ENCODE peak calls at places on chromosomes 13 and 19, in five cellular contexts. One of them, this sample, is unnamed.

GRCh38 chr19:4297901-4298771 is 4.1 kb downstream of the TMIGD2 start:
- DNase-seq in K562: no peak
- DNase-seq in HepG2: peak
- DNase-seq in H1: no peak
- DNase-seq in GM12878: no peak
- DNase-seq in this sample: no peak

GRCh38 chr19:6412111-6412999 is 12.3 kb downstream of the KHSRP start:
- DNase-seq in K562: peak
- DNase-seq in HepG2: peak
- DNase-seq in H1: peak
- DNase-seq in GM12878: no peak
- DNase-seq in this sample: peak

GRCh38 chr13:45769072-45769471 is 67.0 kb downstream of the CBY2 start:
- DNase-seq in K562: no peak
- DNase-seq in HepG2: no peak
- DNase-seq in H1: no peak
- DNase-seq in GM12878: no peak
- DNase-seq in this sample: no peak

GRCh38 chr19:35395762-35396199 is 24.9 kb downstream of the GPR42 start:
- DNase-seq in K562: no peak
- DNase-seq in HepG2: peak
- DNase-seq in H1: no peak
- DNase-seq in GM12878: no peak
- DNase-seq in this sample: no peak

GRCh38 chr19:12801466-12802266 is at the start of the genes PRDX2 and THSD8:
- DNase-seq in K562: peak
- DNase-seq in HepG2: peak
- DNase-seq in H1: peak
- DNase-seq in GM12878: no peak
- DNase-seq in this sample: no peak

GRCh38 chr19:28727133-28727834 is 485.7 kb downstream of the UQCRFS1 start:
- DNase-seq in K562: peak
- DNase-seq in HepG2: no peak
- DNase-seq in H1: peak
- DNase-seq in GM12878: no peak
- DNase-seq in this sample: no peak

GRCh38 chr13:107170270-107170931 is 602.5 kb upstream of the ARGLU1 start:
- DNase-seq in K562: no peak
- DNase-seq in HepG2: no peak
- DNase-seq in H1: no peak
- DNase-seq in GM12878: no peak
- DNase-seq in this sample: no peak

GRCh38 chr19:16801599-16801998 is 27.6 kb upstream of the SIN3B start:
- DNase-seq in K562: peak
- DNase-seq in HepG2: no peak
- DNase-seq in H1: no peak
- DNase-seq in GM12878: no peak
- DNase-seq in this sample: no peak

GRCh38 chr13:41981961-41982723 is 21.2 kb upstream of the VWA8 start:
- DNase-seq in K562: no peak
- DNase-seq in HepG2: no peak
- DNase-seq in H1: no peak
- DNase-seq in GM12878: no peak
- DNase-seq in this sample: no peak

GRCh38 chr19:1076046-1076386 is 9.0 kb downstream of the ARHGAP45 start:
- DNase-seq in K562: no peak
- DNase-seq in HepG2: no peak
- DNase-seq in H1: no peak
- DNase-seq in GM12878: no peak
- DNase-seq in this sample: no peak

GRCh38 chr13:22194106-22194810 is 523.4 kb downstream of the FGF9 start:
- DNase-seq in K562: no peak
- DNase-seq in HepG2: no peak
- DNase-seq in H1: no peak
- DNase-seq in GM12878: no peak
- DNase-seq in this sample: no peak

GRCh38 chr13:102530751-102531150 is 66.0 kb upstream of the TPP2 start:
- DNase-seq in K562: no peak
- DNase-seq in HepG2: no peak
- DNase-seq in H1: no peak
- DNase-seq in GM12878: no peak
- DNase-seq in this sample: no peak

GRCh38 chr13:50320297-50320862 is 305.1 kb downstream of the KCNRG start:
- DNase-seq in K562: no peak
- DNase-seq in HepG2: peak
- DNase-seq in H1: no peak
- DNase-seq in GM12878: no peak
- DNase-seq in this sample: no peak

GRCh38 chr19:18503971-18504885 is 17.6 kb downstream of the ELL start:
- DNase-seq in K562: no peak
- DNase-seq in HepG2: peak
- DNase-seq in H1: no peak
- DNase-seq in GM12878: no peak
- DNase-seq in this sample: no peak

GRCh38 chr13:36030670-36031331 is 100.4 kb downstream of the DCLK1 start:
- DNase-seq in K562: no peak
- DNase-seq in HepG2: no peak
- DNase-seq in H1: no peak
- DNase-seq in GM12878: no peak
- DNase-seq in this sample: no peak

GRCh38 chr13:36031490-36031889 is 99.7 kb downstream of the DCLK1 start:
- DNase-seq in K562: no peak
- DNase-seq in HepG2: no peak
- DNase-seq in H1: no peak
- DNase-seq in GM12878: no peak
- DNase-seq in this sample: no peak

GRCh38 chr13:36028359-36028758 is 102.8 kb downstream of the DCLK1 start:
- DNase-seq in K562: no peak
- DNase-seq in HepG2: no peak
- DNase-seq in H1: no peak
- DNase-seq in GM12878: no peak
- DNase-seq in this sample: no peak

GRCh38 chr13:36026556-36026955 is 104.6 kb downstream of the DCLK1 start:
- DNase-seq in K562: no peak
- DNase-seq in HepG2: no peak
- DNase-seq in H1: no peak
- DNase-seq in GM12878: no peak
- DNase-seq in this sample: no peak

GRCh38 chr13:36029171-36029570 is 102.0 kb downstream of the DCLK1 start:
- DNase-seq in K562: no peak
- DNase-seq in HepG2: no peak
- DNase-seq in H1: no peak
- DNase-seq in GM12878: no peak
- DNase-seq in this sample: no peak
- TF ChIP-seq KDM1A in K562: no peak
- TF ChIP-seq KDM1A in HepG2: no peak
- TF ChIP-seq KDM1A in H1: no peak
- TF ChIP-seq KDM1A in GM12878: no peak
- TF ChIP-seq KDM1A in this sample: no peak

GRCh38 chr19:3061214-3062161 is 807 bp downstream of the TLE5 start:
- DNase-seq in K562: peak
- DNase-seq in HepG2: no peak
- DNase-seq in H1: no peak
- DNase-seq in GM12878: no peak
- DNase-seq in this sample: no peak
- TF ChIP-seq USF2 in K562: no peak
- TF ChIP-seq USF2 in HepG2: no peak
- TF ChIP-seq USF2 in H1: no peak
- TF ChIP-seq USF2 in GM12878: no peak
- TF ChIP-seq USF2 in this sample: no peak

GRCh38 chr13:60619461-60619860 is 222.4 kb downstream of the TDRD3 start:
- DNase-seq in K562: no peak
- DNase-seq in HepG2: no peak
- DNase-seq in H1: no peak
- DNase-seq in GM12878: no peak
- DNase-seq in this sample: no peak
- TF ChIP-seq KDM1A in K562: no peak
- TF ChIP-seq KDM1A in HepG2: no peak
- TF ChIP-seq KDM1A in H1: no peak
- TF ChIP-seq KDM1A in GM12878: no peak
- TF ChIP-seq KDM1A in this sample: no peak

GRCh38 chr13:87052731-87053130 is 618.4 kb upstream of the SLITRK5 start:
- DNase-seq in K562: no peak
- DNase-seq in HepG2: no peak
- DNase-seq in H1: no peak
- DNase-seq in GM12878: no peak
- DNase-seq in this sample: no peak
- TF ChIP-seq USF2 in K562: no peak
- TF ChIP-seq USF2 in HepG2: no peak
- TF ChIP-seq USF2 in H1: no peak
- TF ChIP-seq USF2 in GM12878: no peak
- TF ChIP-seq USF2 in this sample: no peak